ENCODE peak calls at places on chromosomes 3 and 15, in five cellular contexts. F is mesendoderm, O is caudate nucleus, D is endothelial cell, S is COLO829. N is an unnamed sample.

GRCh38 chr15:83565553-83566159 is 88.3 kb upstream of the ADAMTSL3 start:
- DNase-seq in D (peak), S (no peak), F (peak), O (no peak), N (peak)

GRCh38 chr3:125959317-125960065 is 9.5 kb upstream of the ROPN1B start:
- DNase-seq in D (no peak), F (no peak), S (no peak), O (no peak), N (no peak)

GRCh38 chr3:51943451-51944391 is 1.6 kb downstream of the PARP3 start:
- DNase-seq in S (no peak), F (no peak), O (no peak), D (no peak), N (no peak)

GRCh38 chr3:46280105-46280797 is 38.0 kb downstream of the CCR3 start:
- DNase-seq in F (no peak), S (no peak), O (no peak), D (no peak), N (peak)

GRCh38 chr3:50245831-50246516 is 10.0 kb downstream of the GNAI2 start:
- DNase-seq in S (peak), O (peak), D (peak), F (peak), N (peak)

GRCh38 chr3:60199306-60199705 is 1051.9 kb downstream of the FHIT start:
- DNase-seq in D (no peak), S (no peak), O (peak), F (no peak), N (no peak)

GRCh38 chr3:104825116-104825515 is 541.6 kb upstream of the ALCAM start:
- DNase-seq in S (no peak), D (no peak), O (no peak), F (peak), N (no peak)

GRCh38 chr3:124759666-124760401 is 29.6 kb downstream of the UMPS start:
- DNase-seq in S (peak), F (no peak), O (no peak), D (no peak), N (no peak)

GRCh38 chr15:71899665-71900064 is 89.3 kb downstream of the NR2E3 start:
- DNase-seq in O (no peak), S (no peak), F (no peak), D (no peak), N (no peak)

GRCh38 chr3:58028902-58029301 is 20.7 kb downstream of the FLNB start:
- DNase-seq in S (no peak), F (no peak), O (no peak), D (no peak), N (no peak)

GRCh38 chr15:90703455-90703854 is 13.7 kb upstream of the BLM start:
- DNase-seq in S (no peak), D (no peak), O (no peak), F (no peak), N (no peak)

GRCh38 chr3:159114582-159114981 is 312.7 kb downstream of the MFSD1 start:
- DNase-seq in D (no peak), S (peak), O (no peak), F (no peak), N (no peak)

GRCh38 chr3:66019896-66020295 is 18.8 kb downstream of the MAGI1 start:
- DNase-seq in D (no peak), S (no peak), O (no peak), F (no peak), N (no peak)

GRCh38 chr3:129632056-129632455 is 25.6 kb upstream of the PLXND1 start:
- DNase-seq in D (no peak), S (no peak), O (no peak), F (no peak), N (no peak)

GRCh38 chr3:154236331-154236730 is 88.0 kb downstream of the DHX36 start:
- DNase-seq in S (no peak), F (no peak), O (no peak), D (no peak), N (no peak)

N was measured in MV-4-11.